ENCODE peak calls at places on chromosomes 7 and 10, in eight cellular contexts. One of them, this sample, is unnamed.

GRCh38 chr7:111558948-111559347 is 3.3 kb downstream of the IMMP2L start:
- DNase-seq in HT1080: no peak
- DNase-seq in fibroblast of mammary gland: peak
- DNase-seq in dermis blood vessel endothelial cell: no peak
- DNase-seq in GM19239: peak
- DNase-seq in NCI-H1092 treated with DMSO at 0.1 percent for 48 hours: no peak
- DNase-seq in EL: no peak
- DNase-seq in NCI-H1105: no peak
- DNase-seq in this sample: no peak

GRCh38 chr10:102837230-102837721 is at the start of gene CYP17A1:
- DNase-seq in HT1080: peak
- DNase-seq in fibroblast of mammary gland: peak
- DNase-seq in dermis blood vessel endothelial cell: no peak
- DNase-seq in GM19239: no peak
- DNase-seq in NCI-H1092 treated with DMSO at 0.1 percent for 48 hours: peak
- DNase-seq in EL: no peak
- DNase-seq in NCI-H1105: peak
- DNase-seq in this sample: no peak

GRCh38 chr7:37220664-37221063 is 228.0 kb downstream of the ELMO1 start:
- DNase-seq in HT1080: no peak
- DNase-seq in fibroblast of mammary gland: no peak
- DNase-seq in dermis blood vessel endothelial cell: no peak
- DNase-seq in GM19239: no peak
- DNase-seq in NCI-H1092 treated with DMSO at 0.1 percent for 48 hours: no peak
- DNase-seq in EL: no peak
- DNase-seq in NCI-H1105: no peak
- DNase-seq in this sample: no peak

GRCh38 chr10:15420858-15421257 is 49.8 kb upstream of the FAM171A1 start:
- DNase-seq in HT1080: no peak
- DNase-seq in fibroblast of mammary gland: no peak
- DNase-seq in dermis blood vessel endothelial cell: no peak
- DNase-seq in GM19239: no peak
- DNase-seq in NCI-H1092 treated with DMSO at 0.1 percent for 48 hours: no peak
- DNase-seq in EL: no peak
- DNase-seq in NCI-H1105: no peak
- DNase-seq in this sample: no peak

GRCh38 chr10:129605266-129605985 is 138.4 kb downstream of the MGMT start:
- DNase-seq in HT1080: no peak
- DNase-seq in fibroblast of mammary gland: no peak
- DNase-seq in dermis blood vessel endothelial cell: peak
- DNase-seq in GM19239: no peak
- DNase-seq in NCI-H1092 treated with DMSO at 0.1 percent for 48 hours: no peak
- DNase-seq in EL: no peak
- DNase-seq in NCI-H1105: no peak
- DNase-seq in this sample: no peak

GRCh38 chr7:155584763-155585531 is 38.6 kb upstream of the CNPY1 start:
- DNase-seq in HT1080: no peak
- DNase-seq in fibroblast of mammary gland: peak
- DNase-seq in dermis blood vessel endothelial cell: no peak
- DNase-seq in GM19239: no peak
- DNase-seq in NCI-H1092 treated with DMSO at 0.1 percent for 48 hours: no peak
- DNase-seq in EL: peak
- DNase-seq in NCI-H1105: no peak
- DNase-seq in this sample: no peak

GRCh38 chr7:128352138-128352537 is 8.4 kb upstream of the RBM28 start:
- DNase-seq in HT1080: no peak
- DNase-seq in fibroblast of mammary gland: peak
- DNase-seq in dermis blood vessel endothelial cell: peak
- DNase-seq in GM19239: no peak
- DNase-seq in NCI-H1092 treated with DMSO at 0.1 percent for 48 hours: peak
- DNase-seq in EL: no peak
- DNase-seq in NCI-H1105: no peak
- DNase-seq in this sample: no peak

GRCh38 chr10:31554556-31554955 is 235.5 kb downstream of the ZEB1 start:
- DNase-seq in HT1080: peak
- DNase-seq in fibroblast of mammary gland: peak
- DNase-seq in dermis blood vessel endothelial cell: no peak
- DNase-seq in GM19239: no peak
- DNase-seq in NCI-H1092 treated with DMSO at 0.1 percent for 48 hours: no peak
- DNase-seq in EL: peak
- DNase-seq in NCI-H1105: no peak
- DNase-seq in this sample: no peak

GRCh38 chr10:101287922-101288638 is 58.8 kb upstream of the LBX1 start:
- DNase-seq in HT1080: peak
- DNase-seq in fibroblast of mammary gland: peak
- DNase-seq in dermis blood vessel endothelial cell: peak
- DNase-seq in GM19239: no peak
- DNase-seq in NCI-H1092 treated with DMSO at 0.1 percent for 48 hours: peak
- DNase-seq in EL: peak
- DNase-seq in NCI-H1105: peak
- DNase-seq in this sample: no peak

GRCh38 chr7:26278769-26279168 is 12.9 kb upstream of the SNX10 start:
- DNase-seq in HT1080: peak
- DNase-seq in fibroblast of mammary gland: peak
- DNase-seq in dermis blood vessel endothelial cell: peak
- DNase-seq in GM19239: no peak
- DNase-seq in NCI-H1092 treated with DMSO at 0.1 percent for 48 hours: peak
- DNase-seq in EL: peak
- DNase-seq in NCI-H1105: peak
- DNase-seq in this sample: no peak

GRCh38 chr7:6440381-6440780 is 7.4 kb downstream of the DAGLB start:
- DNase-seq in HT1080: no peak
- DNase-seq in fibroblast of mammary gland: no peak
- DNase-seq in dermis blood vessel endothelial cell: no peak
- DNase-seq in GM19239: no peak
- DNase-seq in NCI-H1092 treated with DMSO at 0.1 percent for 48 hours: no peak
- DNase-seq in EL: no peak
- DNase-seq in NCI-H1105: no peak
- DNase-seq in this sample: no peak

GRCh38 chr7:8353991-8354390 is 79.4 kb upstream of the NXPH1 start:
- DNase-seq in HT1080: no peak
- DNase-seq in fibroblast of mammary gland: no peak
- DNase-seq in dermis blood vessel endothelial cell: no peak
- DNase-seq in GM19239: no peak
- DNase-seq in NCI-H1092 treated with DMSO at 0.1 percent for 48 hours: no peak
- DNase-seq in EL: no peak
- DNase-seq in NCI-H1105: no peak
- DNase-seq in this sample: no peak

GRCh38 chr10:86630079-86630478 is 24.3 kb upstream of the OPN4 start:
- DNase-seq in HT1080: no peak
- DNase-seq in fibroblast of mammary gland: no peak
- DNase-seq in dermis blood vessel endothelial cell: no peak
- DNase-seq in GM19239: no peak
- DNase-seq in NCI-H1092 treated with DMSO at 0.1 percent for 48 hours: no peak
- DNase-seq in EL: no peak
- DNase-seq in NCI-H1105: no peak
- DNase-seq in this sample: no peak

GRCh38 chr10:71075066-71075758 is 137.2 kb upstream of the UNC5B start:
- DNase-seq in HT1080: no peak
- DNase-seq in fibroblast of mammary gland: no peak
- DNase-seq in dermis blood vessel endothelial cell: no peak
- DNase-seq in GM19239: no peak
- DNase-seq in NCI-H1092 treated with DMSO at 0.1 percent for 48 hours: no peak
- DNase-seq in EL: no peak
- DNase-seq in NCI-H1105: peak
- DNase-seq in this sample: no peak

GRCh38 chr7:23918856-23919255 is 208.8 kb downstream of the STK31 start:
- DNase-seq in HT1080: peak
- DNase-seq in fibroblast of mammary gland: no peak
- DNase-seq in dermis blood vessel endothelial cell: no peak
- DNase-seq in GM19239: no peak
- DNase-seq in NCI-H1092 treated with DMSO at 0.1 percent for 48 hours: no peak
- DNase-seq in EL: peak
- DNase-seq in NCI-H1105: no peak
- DNase-seq in this sample: no peak

GRCh38 chr7:80453699-80454340 is 58.0 kb downstream of the GNAT3 start:
- DNase-seq in HT1080: peak
- DNase-seq in fibroblast of mammary gland: peak
- DNase-seq in dermis blood vessel endothelial cell: peak
- DNase-seq in GM19239: no peak
- DNase-seq in NCI-H1092 treated with DMSO at 0.1 percent for 48 hours: peak
- DNase-seq in EL: peak
- DNase-seq in NCI-H1105: no peak
- DNase-seq in this sample: no peak

GRCh38 chr10:88080213-88080612 is 216.8 kb downstream of the PTEN start:
- DNase-seq in HT1080: peak
- DNase-seq in fibroblast of mammary gland: peak
- DNase-seq in dermis blood vessel endothelial cell: no peak
- DNase-seq in GM19239: no peak
- DNase-seq in NCI-H1092 treated with DMSO at 0.1 percent for 48 hours: peak
- DNase-seq in EL: no peak
- DNase-seq in NCI-H1105: no peak
- DNase-seq in this sample: no peak

GRCh38 chr10:11270135-11270857 is 252.6 kb downstream of the CELF2 start:
- DNase-seq in HT1080: peak
- DNase-seq in fibroblast of mammary gland: peak
- DNase-seq in dermis blood vessel endothelial cell: peak
- DNase-seq in GM19239: peak
- DNase-seq in NCI-H1092 treated with DMSO at 0.1 percent for 48 hours: peak
- DNase-seq in EL: peak
- DNase-seq in NCI-H1105: peak
- DNase-seq in this sample: peak

GRCh38 chr7:17130281-17131059 is 168.0 kb upstream of the AHR start:
- DNase-seq in HT1080: peak
- DNase-seq in fibroblast of mammary gland: peak
- DNase-seq in dermis blood vessel endothelial cell: peak
- DNase-seq in GM19239: no peak
- DNase-seq in NCI-H1092 treated with DMSO at 0.1 percent for 48 hours: no peak
- DNase-seq in EL: peak
- DNase-seq in NCI-H1105: no peak
- DNase-seq in this sample: no peak

GRCh38 chr10:72308320-72308987 is 34.7 kb downstream of the DDIT4 start:
- DNase-seq in HT1080: peak
- DNase-seq in fibroblast of mammary gland: peak
- DNase-seq in dermis blood vessel endothelial cell: peak
- DNase-seq in GM19239: no peak
- DNase-seq in NCI-H1092 treated with DMSO at 0.1 percent for 48 hours: no peak
- DNase-seq in EL: peak
- DNase-seq in NCI-H1105: no peak
- DNase-seq in this sample: peak

GRCh38 chr10:68720793-68721672 is at the start of gene CCAR1:
- DNase-seq in HT1080: peak
- DNase-seq in fibroblast of mammary gland: peak
- DNase-seq in dermis blood vessel endothelial cell: peak
- DNase-seq in GM19239: peak
- DNase-seq in NCI-H1092 treated with DMSO at 0.1 percent for 48 hours: peak
- DNase-seq in EL: peak
- DNase-seq in NCI-H1105: peak
- DNase-seq in this sample: peak

GRCh38 chr7:108454674-108455523 is 1.3 kb downstream of the NRCAM start:
- DNase-seq in HT1080: no peak
- DNase-seq in fibroblast of mammary gland: peak
- DNase-seq in dermis blood vessel endothelial cell: peak
- DNase-seq in GM19239: peak
- DNase-seq in NCI-H1092 treated with DMSO at 0.1 percent for 48 hours: peak
- DNase-seq in EL: peak
- DNase-seq in NCI-H1105: peak
- DNase-seq in this sample: peak

GRCh38 chr10:76150139-76150885 is 718.9 kb downstream of the LRMDA start:
- DNase-seq in HT1080: no peak
- DNase-seq in fibroblast of mammary gland: peak
- DNase-seq in dermis blood vessel endothelial cell: no peak
- DNase-seq in GM19239: no peak
- DNase-seq in NCI-H1092 treated with DMSO at 0.1 percent for 48 hours: no peak
- DNase-seq in EL: no peak
- DNase-seq in NCI-H1105: no peak
- DNase-seq in this sample: no peak

GRCh38 chr7:11298220-11298619 is 324.5 kb downstream of the PHF14 start:
- DNase-seq in HT1080: no peak
- DNase-seq in fibroblast of mammary gland: no peak
- DNase-seq in dermis blood vessel endothelial cell: no peak
- DNase-seq in GM19239: no peak
- DNase-seq in NCI-H1092 treated with DMSO at 0.1 percent for 48 hours: no peak
- DNase-seq in EL: no peak
- DNase-seq in NCI-H1105: no peak
- DNase-seq in this sample: no peak

GRCh38 chr7:159370-160270 is 32.8 kb upstream of the FAM20C start:
- DNase-seq in HT1080: no peak
- DNase-seq in fibroblast of mammary gland: no peak
- DNase-seq in dermis blood vessel endothelial cell: peak
- DNase-seq in GM19239: no peak
- DNase-seq in NCI-H1092 treated with DMSO at 0.1 percent for 48 hours: no peak
- DNase-seq in EL: no peak
- DNase-seq in NCI-H1105: no peak
- DNase-seq in this sample: no peak

GRCh38 chr10:128011059-128011979 is 104.4 kb downstream of the PTPRE start:
- DNase-seq in HT1080: peak
- DNase-seq in fibroblast of mammary gland: peak
- DNase-seq in dermis blood vessel endothelial cell: peak
- DNase-seq in GM19239: peak
- DNase-seq in NCI-H1092 treated with DMSO at 0.1 percent for 48 hours: peak
- DNase-seq in EL: peak
- DNase-seq in NCI-H1105: peak
- DNase-seq in this sample: peak

GRCh38 chr7:135512135-135512887 is 2.4 kb upstream of the CNOT4 start:
- DNase-seq in HT1080: peak
- DNase-seq in fibroblast of mammary gland: peak
- DNase-seq in dermis blood vessel endothelial cell: peak
- DNase-seq in GM19239: peak
- DNase-seq in NCI-H1092 treated with DMSO at 0.1 percent for 48 hours: peak
- DNase-seq in EL: peak
- DNase-seq in NCI-H1105: peak
- DNase-seq in this sample: no peak

GRCh38 chr7:106277976-106278375 is 6.8 kb downstream of the NAMPT start:
- DNase-seq in HT1080: no peak
- DNase-seq in fibroblast of mammary gland: peak
- DNase-seq in dermis blood vessel endothelial cell: peak
- DNase-seq in GM19239: no peak
- DNase-seq in NCI-H1092 treated with DMSO at 0.1 percent for 48 hours: no peak
- DNase-seq in EL: peak
- DNase-seq in NCI-H1105: no peak
- DNase-seq in this sample: no peak

GRCh38 chr7:836429-836828 is 4.2 kb downstream of the SUN1 start:
- DNase-seq in HT1080: peak
- DNase-seq in fibroblast of mammary gland: peak
- DNase-seq in dermis blood vessel endothelial cell: peak
- DNase-seq in GM19239: no peak
- DNase-seq in NCI-H1092 treated with DMSO at 0.1 percent for 48 hours: no peak
- DNase-seq in EL: peak
- DNase-seq in NCI-H1105: no peak
- DNase-seq in this sample: no peak

GRCh38 chr10:120422459-120422858 is 34.6 kb upstream of the PLPP4 start:
- DNase-seq in HT1080: peak
- DNase-seq in fibroblast of mammary gland: peak
- DNase-seq in dermis blood vessel endothelial cell: no peak
- DNase-seq in GM19239: no peak
- DNase-seq in NCI-H1092 treated with DMSO at 0.1 percent for 48 hours: no peak
- DNase-seq in EL: peak
- DNase-seq in NCI-H1105: no peak
- DNase-seq in this sample: no peak

GRCh38 chr7:86720306-86720705 is 76.6 kb downstream of the GRM3 start:
- DNase-seq in HT1080: no peak
- DNase-seq in fibroblast of mammary gland: no peak
- DNase-seq in dermis blood vessel endothelial cell: no peak
- DNase-seq in GM19239: no peak
- DNase-seq in NCI-H1092 treated with DMSO at 0.1 percent for 48 hours: no peak
- DNase-seq in EL: no peak
- DNase-seq in NCI-H1105: no peak
- DNase-seq in this sample: no peak

GRCh38 chr7:143280160-143280559 is 4.6 kb upstream of the TMEM139 start:
- DNase-seq in HT1080: no peak
- DNase-seq in fibroblast of mammary gland: no peak
- DNase-seq in dermis blood vessel endothelial cell: no peak
- DNase-seq in GM19239: no peak
- DNase-seq in NCI-H1092 treated with DMSO at 0.1 percent for 48 hours: no peak
- DNase-seq in EL: no peak
- DNase-seq in NCI-H1105: no peak
- DNase-seq in this sample: no peak

This sample was measured in GM12892.